ENCODE peak calls at places on chromosomes 7 and 10, in seven cellular contexts. T, G, J, M, S, R and C are unnamed samples.

GRCh38 chr7:113283861-113284260 is 165.5 kb upstream of the SMIM30 start:
- DNase-seq in R (no peak), M (no peak), J (no peak), G (no peak), T (peak; percentile 33), S (no peak), C (no peak)

GRCh38 chr7:17532861-17533404 is 234.5 kb downstream of the AHR start:
- DNase-seq in M (no peak), G (no peak), T (peak; percentile 79), R (no peak), J (no peak), S (no peak), C (no peak)

GRCh38 chr7:113308399-113308798 is 190.0 kb upstream of the SMIM30 start:
- DNase-seq in J (no peak), T (no peak), G (no peak), M (no peak), R (no peak), S (no peak), C (no peak)

GRCh38 chr10:79947083-79947415 is 1.9 kb downstream of the SFTPD start:
- DNase-seq in G (no peak), R (no peak), M (no peak), S (no peak), J (no peak), T (no peak), C (no peak)

GRCh38 chr7:152969335-152969734 is 209.8 kb downstream of the ACTR3B start:
- DNase-seq in S (no peak), T (no peak), G (no peak), M (no peak), J (no peak), R (no peak), C (no peak)

GRCh38 chr7:2037805-2038635 is 194.7 kb downstream of the MAD1L1 start:
- DNase-seq in G (no peak), J (peak; percentile 47), S (peak; percentile 73), M (peak; percentile 36), R (no peak), T (peak; percentile 71), C (peak; percentile 26)

GRCh38 chr7:99030951-99031350 is 113.0 kb downstream of the SMURF1 start:
- DNase-seq in M (peak; percentile 69), S (no peak), T (no peak), G (no peak), R (no peak), J (no peak), C (no peak)

GRCh38 chr7:158407581-158408331 is 179.9 kb downstream of the PTPRN2 start:
- DNase-seq in M (no peak), T (peak; percentile 38), J (peak; percentile 30), S (no peak), G (no peak), R (peak; percentile 50), C (no peak)

GRCh38 chr10:117216611-117217195 is 19.4 kb downstream of the KCNK18 start:
- DNase-seq in T (peak; percentile 70), R (peak; percentile 51), S (peak; percentile 73), J (peak; percentile 69), G (peak; percentile 65), M (peak; percentile 27), C (peak; percentile 19)

GRCh38 chr10:17586741-17587720 is 30.1 kb downstream of the HACD1 start:
- DNase-seq in G (no peak), M (no peak), S (no peak), T (peak; percentile 39), J (peak; percentile 29), R (no peak), C (no peak)

GRCh38 chr7:22447759-22448158 is 52.2 kb downstream of the STEAP1B start:
- DNase-seq in S (no peak), J (peak; percentile 85), G (no peak), R (no peak), M (no peak), T (no peak), C (peak; percentile 83)

GRCh38 chr7:108135446-108136190 is 5.5 kb upstream of the LAMB4 start:
- DNase-seq in M (no peak), T (no peak), J (peak; percentile 7), R (no peak), S (no peak), G (no peak), C (peak; percentile 71)

GRCh38 chr7:2721842-2722241 is 33.8 kb downstream of the AMZ1 start:
- DNase-seq in M (no peak), G (no peak), J (no peak), R (no peak), S (no peak), T (no peak), C (no peak)

GRCh38 chr10:77837925-77838595 is 88.5 kb downstream of the DLG5 start:
- DNase-seq in J (no peak), G (no peak), M (no peak), T (no peak), R (no peak), S (no peak), C (no peak)

GRCh38 chr10:77836299-77836820 is 90.2 kb downstream of the DLG5 start:
- DNase-seq in T (peak; percentile 39), G (peak; percentile 68), J (peak; percentile 75), R (no peak), M (peak; percentile 56), S (peak; percentile 57), C (peak; percentile 84)

GRCh38 chr10:77835669-77836086 is 90.9 kb downstream of the DLG5 start:
- DNase-seq in T (peak; percentile 62), G (no peak), M (no peak), S (no peak), J (no peak), R (no peak), C (no peak)

GRCh38 chr10:77834943-77835668 is 91.4 kb downstream of the DLG5 start:
- DNase-seq in T (no peak), S (no peak), J (no peak), M (no peak), G (no peak), R (no peak), C (no peak)

DNA sequence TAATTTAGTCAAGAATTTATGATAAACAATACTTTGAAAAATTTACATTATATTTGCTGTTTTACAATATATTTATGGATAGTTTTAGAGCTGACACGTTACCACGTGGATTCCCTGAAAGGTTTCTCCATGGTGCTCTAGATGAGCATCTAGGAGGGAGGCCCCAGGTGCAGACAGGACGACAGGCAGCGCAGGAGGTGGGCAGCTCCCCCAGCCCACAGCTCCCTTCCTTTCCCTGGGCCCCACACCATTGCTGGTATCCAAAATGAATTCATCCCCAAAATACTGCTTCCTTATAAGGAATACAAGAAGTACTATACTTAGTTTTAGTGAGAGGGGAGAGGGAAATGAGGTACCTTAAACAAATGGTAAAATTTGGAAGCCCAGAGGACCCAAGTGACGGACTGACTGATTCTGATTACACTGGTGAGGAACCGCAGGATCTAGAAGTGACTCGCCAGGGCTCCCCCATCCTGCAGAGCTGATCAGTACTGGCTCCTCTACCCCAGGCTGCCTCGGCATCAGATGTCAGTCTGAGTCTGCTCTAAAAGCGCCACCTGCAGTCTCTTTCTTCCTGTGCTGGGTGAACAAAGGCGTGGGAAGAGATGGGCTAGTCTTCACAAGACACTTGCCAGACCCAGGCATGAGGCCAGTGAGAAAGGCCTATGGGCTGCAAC is 89.2 kb downstream of the DLG5 start:
- DNase-seq in J (peak; percentile 71), S (peak; percentile 31), T (peak; percentile 7), M (no peak), G (peak; percentile 50), R (no peak), C (peak; percentile 89)
- TF ChIP-seq CTCF in J (peak; percentile 69), S (no peak), T (no peak), M (no peak), G (no peak), R (no peak), C (peak; percentile 68)

GRCh38 chr10:82089327-82089726 is 214.3 kb downstream of the NRG3 start:
- DNase-seq in R (no peak), G (no peak), S (no peak), T (no peak), M (no peak), J (no peak), C (no peak)
- H3K4me3 ChIP-seq in R (no peak overlapping the region), G (no peak overlapping the region), S (no peak overlapping the region), T (no peak overlapping the region), M (no peak overlapping the region), J (no peak overlapping the region), C (no peak overlapping the region)

GRCh38 chr10:112524637-112525036 is 77.6 kb downstream of the VTI1A start:
- DNase-seq in T (no peak), G (no peak), S (no peak), R (no peak), J (no peak), M (no peak), C (no peak)

GRCh38 chr10:112526130-112526529 is 79.1 kb downstream of the VTI1A start:
- DNase-seq in R (no peak), S (no peak), G (no peak), M (no peak), J (no peak), T (no peak), C (no peak)

GRCh38 chr10:112528235-112528634 is 81.2 kb downstream of the VTI1A start:
- DNase-seq in R (no peak), J (no peak), G (no peak), S (no peak), T (no peak), M (no peak), C (no peak)

GRCh38 chr10:112525215-112525614 is 78.2 kb downstream of the VTI1A start:
- DNase-seq in G (no peak), M (no peak), R (no peak), S (no peak), J (no peak), T (no peak), C (no peak)

DNA sequence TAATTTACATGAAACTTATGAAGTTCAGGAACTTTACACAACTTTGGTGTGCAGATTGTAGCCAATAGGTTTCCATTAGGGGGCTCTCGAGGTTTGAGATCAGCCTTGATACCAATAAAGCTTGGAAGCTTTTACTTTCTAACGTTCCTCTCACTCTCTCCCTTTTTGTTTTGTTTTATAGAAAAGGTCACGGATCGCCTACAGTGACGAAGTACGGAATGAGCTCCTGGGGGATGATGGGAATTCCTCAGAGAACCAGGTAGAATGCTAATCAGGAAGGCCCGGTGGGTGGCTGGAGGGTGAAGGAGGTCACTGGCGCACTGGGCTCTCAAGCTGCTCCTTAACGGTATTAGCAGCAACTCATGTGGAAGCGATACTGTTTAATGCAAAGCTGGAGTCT is 79.9 kb downstream of the VTI1A start:
- DNase-seq in G (no peak), M (no peak), T (no peak), R (no peak), J (no peak), S (no peak), C (no peak)
- TF ChIP-seq CTCF in G (no peak), M (no peak), T (no peak), R (no peak), J (no peak), S (no peak), C (no peak)

GRCh38 chr7:114930829-114931655 is 9.1 kb downstream of the MDFIC start:
- DNase-seq in T (no peak), J (no peak), R (no peak), S (no peak), M (no peak), G (no peak), C (no peak)

GRCh38 chr7:114928060-114928459 is 6.2 kb downstream of the MDFIC start:
- DNase-seq in T (no peak), M (no peak), R (no peak), J (no peak), S (no peak), G (no peak), C (no peak)

GRCh38 chr7:114930107-114930521 is 8.2 kb downstream of the MDFIC start:
- DNase-seq in J (no peak), G (no peak), S (no peak), M (no peak), R (no peak), T (peak; percentile 45), C (no peak)

GRCh38 chr7:114931656-114932011 is 9.7 kb downstream of the MDFIC start:
- DNase-seq in G (peak; percentile 32), S (no peak), T (no peak), M (no peak), R (no peak), J (no peak), C (peak; percentile 84)

GRCh38 chr7:114929570-114929969 is 7.7 kb downstream of the MDFIC start:
- DNase-seq in M (no peak), G (no peak), J (no peak), R (no peak), S (no peak), T (no peak), C (no peak)
- H3K4me3 ChIP-seq in M (no peak overlapping the region), G (no peak overlapping the region), J (no peak overlapping the region), R (no peak overlapping the region), S (no peak overlapping the region), T (no peak overlapping the region), C (no peak overlapping the region)